ENCODE peak calls at places on chromosome 10, in nine cellular contexts. E is colonic mucosa, O is fibroblast of pulmonary artery, Q is gastrocnemius medialis, P is breast epithelium, B is IMR-90, A is hepatocyte, W is WTC11, Z is GM12865. V is an unnamed sample.

GRCh38 chr10:52566471-52567246 is 205.9 kb downstream of the MBL2 start:
- DNase-seq in E (no peak), O (peak), Q (no peak), P (no peak), B (peak), A (peak), W (no peak), Z (peak), V (no peak)

GRCh38 chr10:13371879-13372470 is 23.9 kb upstream of the SEPHS1 start:
- DNase-seq in E (peak), O (peak), Q (peak), P (peak), B (peak), A (peak), W (peak), Z (peak), V (no peak)

GRCh38 chr10:58179238-58179637 is 88.5 kb downstream of the IPMK start:
- DNase-seq in E (no peak), O (peak), Q (no peak), P (no peak), B (peak), A (no peak), W (no peak), Z (no peak), V (no peak)

GRCh38 chr10:5534880-5535856 is 10.4 kb downstream of the CALML3 start:
- DNase-seq in E (no peak), O (peak), Q (no peak), P (no peak), B (peak), A (no peak), W (no peak), Z (no peak), V (peak)

GRCh38 chr10:3873728-3874461 is 88.9 kb upstream of the KLF6 start:
- DNase-seq in E (no peak), O (peak), Q (no peak), P (no peak), B (peak), A (peak), W (no peak), Z (peak), V (no peak)

GRCh38 chr10:77741746-77742145 is 104.1 kb upstream of the KCNMA1 start:
- DNase-seq in E (no peak), O (peak), Q (no peak), P (no peak), B (peak), A (no peak), W (no peak), Z (no peak), V (no peak)

GRCh38 chr10:77907900-77908717 is 18.4 kb downstream of the DLG5 start:
- DNase-seq in E (no peak), O (no peak), Q (peak), P (no peak), B (no peak), A (no peak), W (peak), Z (peak), V (no peak)

GRCh38 chr10:88314362-88314761 is 268.8 kb downstream of the RNLS start:
- DNase-seq in E (no peak), O (no peak), Q (peak), P (no peak), B (no peak), A (no peak), W (no peak), Z (no peak), V (no peak)

GRCh38 chr10:122055252-122055651 is 66.3 kb downstream of the TACC2 start:
- DNase-seq in E (no peak), O (no peak), Q (no peak), P (no peak), B (no peak), A (no peak), W (no peak), Z (no peak), V (no peak)

GRCh38 chr10:78222096-78222790 is 188.6 kb downstream of the RPS24 start:
- DNase-seq in E (no peak), O (no peak), Q (no peak), P (no peak), B (no peak), A (no peak), W (no peak), Z (no peak), V (no peak)

GRCh38 chr10:15384154-15384553 is 13.1 kb upstream of the FAM171A1 start:
- DNase-seq in E (peak), O (no peak), Q (no peak), P (no peak), B (no peak), A (no peak), W (no peak), Z (no peak), V (no peak)

GRCh38 chr10:55200020-55200419 is 399.0 kb upstream of the PCDH15 start:
- DNase-seq in E (no peak), O (no peak), Q (no peak), P (no peak), B (no peak), A (no peak), W (no peak), Z (no peak), V (no peak)

GRCh38 chr10:117662126-117662525 is 119.6 kb downstream of the EMX2 start:
- DNase-seq in E (no peak), O (no peak), Q (no peak), P (no peak), B (no peak), A (no peak), W (no peak), Z (no peak), V (no peak)

GRCh38 chr10:44030132-44030531 is 354.8 kb downstream of the CXCL12 start:
- DNase-seq in E (peak), O (no peak), Q (no peak), P (no peak), B (no peak), A (no peak), W (peak), Z (peak), V (no peak)
- TF ChIP-seq CTCF in E (no peak), O (no peak), Q (no peak), P (no peak), B (peak), A (no peak), W (no peak), Z (peak), V (no peak)

GRCh38 chr10:28801247-28801646 is 123.9 kb downstream of the BAMBI start:
- DNase-seq in E (no peak), O (no peak), Q (no peak), P (no peak), B (no peak), A (no peak), W (no peak), Z (no peak), V (no peak)
- TF ChIP-seq CTCF in E (no peak), O (no peak), Q (no peak), P (no peak), B (no peak), A (no peak), W (no peak), Z (no peak), V (no peak)

DNA sequence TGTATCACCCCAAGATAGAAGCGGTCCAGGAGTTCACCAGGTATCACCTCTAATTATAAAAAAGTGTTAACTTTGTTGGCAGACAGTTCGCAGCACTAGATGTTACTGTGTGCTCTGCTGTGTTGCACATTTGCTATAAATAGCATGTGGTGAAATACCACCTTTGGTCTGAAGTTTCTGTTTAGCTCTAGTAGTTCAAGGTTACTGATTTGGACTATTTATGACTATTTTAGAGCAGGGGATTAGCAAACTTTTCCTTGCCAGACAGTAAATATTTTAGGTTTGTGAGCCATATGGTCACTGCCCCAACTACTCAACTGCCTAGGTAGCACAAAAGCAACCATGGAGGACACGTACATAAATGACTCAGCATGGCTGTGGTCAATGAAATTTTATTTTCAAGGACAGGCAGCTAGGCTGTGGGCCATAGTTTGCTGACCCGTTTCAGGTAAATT is 16.5 kb downstream of the DENND10 start:
- DNase-seq in E (no peak), O (no peak), Q (no peak), P (no peak), B (peak), A (peak), W (no peak), Z (peak), V (no peak)
- TF ChIP-seq CTCF in E (no peak), O (no peak), Q (no peak), P (no peak), B (no peak), A (no peak), W (no peak), Z (no peak), V (no peak)

GRCh38 chr10:83965473-83965872 is 173.8 kb upstream of the GHITM start:
- DNase-seq in E (no peak), O (no peak), Q (no peak), P (no peak), B (no peak), A (no peak), W (peak), Z (no peak), V (no peak)

GRCh38 chr10:83959330-83959729 is 180.0 kb upstream of the GHITM start:
- DNase-seq in E (no peak), O (no peak), Q (no peak), P (no peak), B (no peak), A (no peak), W (no peak), Z (no peak), V (no peak)

GRCh38 chr10:83963446-83963845 is 175.9 kb upstream of the GHITM start:
- DNase-seq in E (no peak), O (no peak), Q (no peak), P (no peak), B (no peak), A (no peak), W (no peak), Z (no peak), V (no peak)

GRCh38 chr10:83960125-83960524 is 179.2 kb upstream of the GHITM start:
- DNase-seq in E (no peak), O (no peak), Q (no peak), P (no peak), B (no peak), A (no peak), W (no peak), Z (no peak), V (no peak)

GRCh38 chr10:83961620-83962019 is 177.7 kb upstream of the GHITM start:
- DNase-seq in E (no peak), O (no peak), Q (no peak), P (no peak), B (no peak), A (no peak), W (no peak), Z (no peak), V (no peak)
- TF ChIP-seq CTCF in E (no peak), O (no peak), Q (no peak), P (no peak), B (no peak), A (peak), W (no peak), Z (no peak), V (no peak)

GRCh38 chr10:124742418-124743187 is 1.6 kb downstream of the FAM53B start:
- DNase-seq in E (peak), O (no peak), Q (peak), P (no peak), B (no peak), A (peak), W (no peak), Z (peak), V (peak)
- TF ChIP-seq CTCF in E (no peak), O (peak), Q (no peak), P (no peak), B (no peak), A (peak), W (no peak), Z (no peak), V (no peak)

GRCh38 chr10:1300218-1300617 is 244.0 kb downstream of the WDR37 start:
- DNase-seq in E (no peak), O (no peak), Q (no peak), P (no peak), B (no peak), A (no peak), W (no peak), Z (no peak), V (no peak)

GRCh38 chr10:1295756-1296480 is 239.7 kb downstream of the WDR37 start:
- DNase-seq in E (no peak), O (no peak), Q (no peak), P (no peak), B (no peak), A (no peak), W (no peak), Z (no peak), V (no peak)

GRCh38 chr10:1299041-1299726 is 243.0 kb downstream of the WDR37 start:
- DNase-seq in E (no peak), O (no peak), Q (no peak), P (no peak), B (no peak), A (no peak), W (no peak), Z (no peak), V (no peak)

GRCh38 chr10:1294748-1295147 is 238.6 kb downstream of the WDR37 start:
- DNase-seq in E (no peak), O (no peak), Q (no peak), P (no peak), B (no peak), A (no peak), W (no peak), Z (no peak), V (no peak)

DNA sequence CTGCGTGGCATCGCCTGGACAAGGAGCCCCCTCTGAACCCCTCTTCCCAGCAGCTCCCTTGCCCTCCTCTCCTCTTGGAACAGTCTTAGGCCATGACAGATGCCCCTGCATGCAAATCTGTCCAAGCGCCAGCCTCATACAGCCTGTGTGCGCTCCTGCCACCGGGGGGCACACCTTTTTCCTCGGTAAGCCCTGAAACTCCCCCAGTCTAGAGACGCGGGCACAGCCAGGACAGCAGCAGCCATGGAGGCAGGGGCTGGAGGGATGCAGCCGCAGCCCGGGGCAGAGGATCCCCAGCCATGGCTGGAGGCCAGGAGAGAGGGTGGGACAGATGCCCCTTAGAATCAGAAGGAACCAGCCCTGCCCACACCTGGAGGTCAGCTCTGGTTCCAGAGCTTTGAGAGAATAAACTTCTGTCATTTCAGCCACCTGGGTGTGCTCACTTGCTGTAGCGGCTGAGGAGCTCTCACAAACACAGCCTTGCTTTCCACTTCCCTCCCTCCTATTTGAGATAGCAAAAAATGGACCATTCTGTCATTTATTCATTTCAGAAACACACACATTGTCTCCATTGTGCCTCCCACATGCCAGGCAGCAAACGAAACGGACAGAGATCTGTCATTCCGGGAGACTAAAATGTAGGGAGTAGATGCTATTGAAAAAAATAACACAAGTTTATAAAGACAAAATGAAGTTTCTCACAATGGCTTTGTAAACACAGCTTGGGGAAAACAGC is 241.5 kb downstream of the WDR37 start:
- DNase-seq in E (no peak), O (no peak), Q (no peak), P (no peak), B (no peak), A (no peak), W (peak), Z (no peak), V (no peak)
- TF ChIP-seq CTCF in E (no peak), O (no peak), Q (no peak), P (no peak), B (no peak), A (no peak), W (no peak), Z (no peak), V (no peak)

GRCh38 chr10:101047268-101047667 is 14.5 kb upstream of the KAZALD1 start:
- DNase-seq in E (no peak), O (no peak), Q (no peak), P (no peak), B (no peak), A (no peak), W (no peak), Z (no peak), V (no peak)

GRCh38 chr10:101047961-101048892 is 13.6 kb upstream of the KAZALD1 start:
- DNase-seq in E (peak), O (no peak), Q (no peak), P (no peak), B (no peak), A (peak), W (peak), Z (no peak), V (no peak)

GRCh38 chr10:101044117-101044516 is 13.1 kb downstream of the SFXN3 start:
- DNase-seq in E (no peak), O (no peak), Q (no peak), P (no peak), B (no peak), A (no peak), W (no peak), Z (no peak), V (no peak)

GRCh38 chr10:101043356-101043707 is 12.3 kb downstream of the SFXN3 start:
- DNase-seq in E (no peak), O (no peak), Q (no peak), P (no peak), B (no peak), A (no peak), W (no peak), Z (no peak), V (no peak)

DNA sequence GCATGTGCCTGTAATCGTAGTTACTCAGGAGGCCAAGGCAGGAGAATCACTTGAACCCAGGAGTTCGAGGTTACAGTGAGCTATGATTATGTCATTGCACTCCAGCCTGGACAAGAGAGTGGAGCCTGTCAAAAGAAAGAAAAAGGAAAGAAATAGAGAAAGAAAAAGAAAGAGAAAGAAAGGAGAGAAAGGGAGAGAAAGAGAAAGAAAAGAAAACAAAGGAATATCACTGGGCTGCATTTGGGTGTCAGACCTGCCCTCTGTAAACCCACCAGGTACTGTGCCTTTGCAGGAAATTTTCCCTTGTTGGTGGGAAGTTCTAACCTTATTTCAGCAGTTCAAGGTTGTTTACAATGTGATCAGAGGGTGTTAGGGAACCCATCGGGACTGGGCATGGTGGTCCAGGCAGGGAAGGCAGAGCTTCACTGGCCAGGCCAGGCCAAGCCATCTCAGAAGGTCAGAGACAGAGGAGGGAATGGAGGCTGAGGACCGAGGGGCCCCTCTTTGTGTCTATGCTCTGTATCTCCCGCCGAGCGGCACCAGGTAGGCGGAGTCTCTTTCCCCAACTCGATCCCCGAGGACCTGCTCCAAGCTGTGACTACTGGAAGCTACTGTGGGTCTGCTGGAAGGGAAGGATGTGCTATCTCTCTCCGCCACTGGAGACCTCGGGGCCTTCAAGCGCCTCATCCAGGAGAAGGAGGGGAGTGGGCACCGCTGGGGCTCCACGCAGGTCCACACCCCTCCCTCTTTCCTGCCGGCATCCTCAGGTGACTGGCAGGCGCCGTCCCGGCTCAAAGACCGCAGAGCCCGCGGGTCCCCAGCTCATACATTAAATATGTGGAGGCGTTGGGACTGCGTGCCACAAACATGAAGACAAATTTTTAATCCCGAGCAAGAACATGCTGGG is 15.2 kb upstream of the KAZALD1 start:
- DNase-seq in E (no peak), O (no peak), Q (no peak), P (no peak), B (peak), A (no peak), W (peak), Z (no peak), V (no peak)
- TF ChIP-seq CTCF in E (no peak), O (no peak), Q (no peak), P (no peak), B (no peak), A (no peak), W (no peak), Z (no peak), V (no peak)

GRCh38 chr10:93973748-93974445 is 19.8 kb upstream of the PLCE1 start:
- DNase-seq in E (no peak), O (no peak), Q (no peak), P (no peak), B (no peak), A (no peak), W (no peak), Z (no peak), V (no peak)

GRCh38 chr10:93980486-93980885 is 13.2 kb upstream of the PLCE1 start:
- DNase-seq in E (no peak), O (no peak), Q (no peak), P (no peak), B (no peak), A (no peak), W (no peak), Z (no peak), V (no peak)

DNA sequence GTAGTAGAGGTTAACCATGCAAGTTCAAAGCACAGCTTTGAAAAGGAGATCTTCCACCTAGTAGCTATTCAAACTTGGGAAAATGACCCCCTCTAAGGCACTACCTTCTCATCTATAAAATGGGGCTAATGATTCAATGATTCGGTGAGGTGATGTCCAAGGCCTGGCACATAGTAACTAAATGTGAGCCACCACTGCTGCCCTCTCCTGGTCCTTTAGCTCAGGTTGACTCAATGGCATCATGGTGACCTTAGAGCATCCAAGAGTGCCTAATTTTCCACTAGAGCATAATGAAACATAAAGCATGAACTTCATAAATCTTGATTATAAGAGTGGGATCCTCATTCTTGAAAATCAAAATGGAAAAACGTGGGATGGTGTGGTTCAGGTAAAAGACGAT is 16.3 kb upstream of the PLCE1 start:
- DNase-seq in E (no peak), O (no peak), Q (no peak), P (no peak), B (no peak), A (no peak), W (no peak), Z (no peak), V (no peak)
- TF ChIP-seq CTCF in E (no peak), O (no peak), Q (no peak), P (no peak), B (no peak), A (no peak), W (no peak), Z (no peak), V (no peak)

V was measured in ascending aorta.